ENCODE peak calls at places on chromosome 21, in six cellular contexts. One of them, this sample, is unnamed.

GRCh38 chr21:42448683-42449082 is 45.0 kb downstream of the UBASH3A start:
- DNase-seq in right atrium auricular region: no peak
- DNase-seq in cardiac muscle cell: no peak
- DNase-seq in heart left ventricle: no peak
- DNase-seq in fibroblast of mammary gland: no peak
- DNase-seq in KG1: no peak
- DNase-seq in this sample: no peak

GRCh38 chr21:43331962-43332458 is 94.9 kb downstream of the SIK1 start:
- DNase-seq in right atrium auricular region: peak
- DNase-seq in cardiac muscle cell: no peak
- DNase-seq in heart left ventricle: no peak
- DNase-seq in fibroblast of mammary gland: peak
- DNase-seq in KG1: no peak
- DNase-seq in this sample: no peak

GRCh38 chr21:46069719-46070279 is 28.1 kb upstream of the COL6A2 start:
- DNase-seq in right atrium auricular region: peak
- DNase-seq in cardiac muscle cell: no peak
- DNase-seq in heart left ventricle: no peak
- DNase-seq in fibroblast of mammary gland: no peak
- DNase-seq in KG1: no peak
- DNase-seq in this sample: no peak

GRCh38 chr21:15199414-15199813 is 134.6 kb upstream of the NRIP1 start:
- DNase-seq in right atrium auricular region: no peak
- DNase-seq in cardiac muscle cell: peak
- DNase-seq in heart left ventricle: peak
- DNase-seq in fibroblast of mammary gland: no peak
- DNase-seq in KG1: no peak
- DNase-seq in this sample: no peak

GRCh38 chr21:21688877-21689276 is 690.7 kb downstream of the NCAM2 start:
- DNase-seq in right atrium auricular region: no peak
- DNase-seq in cardiac muscle cell: peak
- DNase-seq in heart left ventricle: no peak
- DNase-seq in fibroblast of mammary gland: peak
- DNase-seq in KG1: no peak
- DNase-seq in this sample: no peak

GRCh38 chr21:43921979-43922945 is 57.2 kb downstream of the AGPAT3 start:
- DNase-seq in right atrium auricular region: no peak
- DNase-seq in cardiac muscle cell: no peak
- DNase-seq in heart left ventricle: no peak
- DNase-seq in fibroblast of mammary gland: peak
- DNase-seq in KG1: no peak
- DNase-seq in this sample: no peak

GRCh38 chr21:38956791-38957571 is 151.3 kb downstream of the ETS2 start:
- DNase-seq in right atrium auricular region: no peak
- DNase-seq in cardiac muscle cell: peak
- DNase-seq in heart left ventricle: peak
- DNase-seq in fibroblast of mammary gland: no peak
- DNase-seq in KG1: no peak
- DNase-seq in this sample: no peak

GRCh38 chr21:38219049-38219628 is 37.7 kb upstream of the KCNJ15 start:
- DNase-seq in right atrium auricular region: peak
- DNase-seq in cardiac muscle cell: peak
- DNase-seq in heart left ventricle: peak
- DNase-seq in fibroblast of mammary gland: peak
- DNase-seq in KG1: peak
- DNase-seq in this sample: peak

GRCh38 chr21:42263591-42264131 is 44.7 kb downstream of the ABCG1 start:
- DNase-seq in right atrium auricular region: peak
- DNase-seq in cardiac muscle cell: no peak
- DNase-seq in heart left ventricle: peak
- DNase-seq in fibroblast of mammary gland: no peak
- DNase-seq in KG1: no peak
- DNase-seq in this sample: no peak

GRCh38 chr21:45241357-45241756 is 46.3 kb downstream of the POFUT2 start:
- DNase-seq in right atrium auricular region: no peak
- DNase-seq in cardiac muscle cell: no peak
- DNase-seq in heart left ventricle: no peak
- DNase-seq in fibroblast of mammary gland: no peak
- DNase-seq in KG1: no peak
- DNase-seq in this sample: no peak

GRCh38 chr21:28805885-28806284 is 186.8 kb downstream of the LTN1 start:
- DNase-seq in right atrium auricular region: no peak
- DNase-seq in cardiac muscle cell: no peak
- DNase-seq in heart left ventricle: no peak
- DNase-seq in fibroblast of mammary gland: peak
- DNase-seq in KG1: no peak
- DNase-seq in this sample: no peak